ENCODE peak calls at places on chromosome 7, in six cellular contexts. W is H1, Q is H9, F is IMR-90, X is mesenchymal stem cell, R is trophoblast cell. N is an unnamed sample.

GRCh38 chr7:137000621-137001020 is 132.2 kb downstream of the CHRM2 start:
- DNase-seq in W (no peak), X (no peak), Q (no peak), R (no peak), F (no peak), N (no peak)

GRCh38 chr7:41005381-41005901 is 697.4 kb downstream of the INHBA start:
- DNase-seq in R (peak), Q (no peak), W (no peak), F (peak), X (peak), N (no peak)

GRCh38 chr7:66050337-66050957 is 25.2 kb upstream of the ASL start:
- DNase-seq in R (no peak), W (no peak), Q (no peak), F (no peak), X (no peak), N (no peak)

GRCh38 chr7:135771961-135772638 is 23.5 kb upstream of the FAM180A start:
- DNase-seq in Q (no peak), W (no peak), F (peak), X (peak), R (peak), N (no peak)

GRCh38 chr7:131244259-131244852 is 83.3 kb upstream of the MKLN1 start:
- DNase-seq in W (peak), F (peak), R (peak), X (peak), Q (peak), N (peak)

GRCh38 chr7:47356261-47356660 is 225.7 kb downstream of the TNS3 start:
- DNase-seq in W (no peak), F (no peak), X (no peak), R (no peak), Q (no peak), N (no peak)

GRCh38 chr7:46279290-46279689 is 358.2 kb upstream of the IGFBP3 start:
- DNase-seq in R (no peak), Q (no peak), F (no peak), X (no peak), W (no peak), N (no peak)

GRCh38 chr7:102036958-102037357 is 219.5 kb downstream of the CUX1 start:
- DNase-seq in Q (no peak), W (no peak), X (no peak), R (no peak), F (no peak), N (no peak)

GRCh38 chr7:142455392-142455791 is 197.5 kb upstream of the PRSS58 start:
- DNase-seq in W (no peak), Q (no peak), F (no peak), R (no peak), X (no peak), N (no peak)
- H3K14ac ChIP-seq in W (no peak), Q (no peak), F (peak), R (no peak), X (no peak), N (no peak)

GRCh38 chr7:120860151-120860550 is 2.2 kb upstream of the TSPAN12 start:
- DNase-seq in F (no peak), R (no peak), Q (no peak), X (no peak), W (no peak), N (no peak)

GRCh38 chr7:120857558-120858298 is at the start of gene TSPAN12:
- DNase-seq in Q (peak), X (peak), R (peak), W (no peak), F (peak), N (peak)

GRCh38 chr7:120856198-120856597 is 1.7 kb downstream of the TSPAN12 start:
- DNase-seq in Q (no peak), R (no peak), X (no peak), W (no peak), F (no peak), N (no peak)

GRCh38 chr7:120856621-120857352 is 1.2 kb downstream of the TSPAN12 start:
- DNase-seq in Q (peak), R (peak), F (peak), W (no peak), X (peak), N (peak)

GRCh38 chr7:120858299-120858636 is 324 bp upstream of the TSPAN12 start:
- DNase-seq in F (no peak), Q (no peak), X (no peak), W (no peak), R (no peak), N (no peak)
- H3K18ac ChIP-seq in F (peak), Q (no peak), X (peak), W (peak), R (peak), N (no peak)

GRCh38 chr7:23472974-23473847 is 2.9 kb upstream of the IGF2BP3 start:
- DNase-seq in F (no peak), W (no peak), R (no peak), X (peak), Q (no peak), N (peak)

GRCh38 chr7:23475579-23475844 is 5.2 kb upstream of the IGF2BP3 start:
- DNase-seq in R (no peak), Q (no peak), X (no peak), W (no peak), F (no peak), N (no peak)

GRCh38 chr7:23473848-23474097 is 3.5 kb upstream of the IGF2BP3 start:
- DNase-seq in W (no peak), R (no peak), X (no peak), F (no peak), Q (no peak), N (no peak)

GRCh38 chr7:23474829-23475578 is 4.7 kb upstream of the IGF2BP3 start:
- DNase-seq in X (no peak), F (no peak), R (no peak), Q (no peak), W (no peak), N (no peak)

DNA sequence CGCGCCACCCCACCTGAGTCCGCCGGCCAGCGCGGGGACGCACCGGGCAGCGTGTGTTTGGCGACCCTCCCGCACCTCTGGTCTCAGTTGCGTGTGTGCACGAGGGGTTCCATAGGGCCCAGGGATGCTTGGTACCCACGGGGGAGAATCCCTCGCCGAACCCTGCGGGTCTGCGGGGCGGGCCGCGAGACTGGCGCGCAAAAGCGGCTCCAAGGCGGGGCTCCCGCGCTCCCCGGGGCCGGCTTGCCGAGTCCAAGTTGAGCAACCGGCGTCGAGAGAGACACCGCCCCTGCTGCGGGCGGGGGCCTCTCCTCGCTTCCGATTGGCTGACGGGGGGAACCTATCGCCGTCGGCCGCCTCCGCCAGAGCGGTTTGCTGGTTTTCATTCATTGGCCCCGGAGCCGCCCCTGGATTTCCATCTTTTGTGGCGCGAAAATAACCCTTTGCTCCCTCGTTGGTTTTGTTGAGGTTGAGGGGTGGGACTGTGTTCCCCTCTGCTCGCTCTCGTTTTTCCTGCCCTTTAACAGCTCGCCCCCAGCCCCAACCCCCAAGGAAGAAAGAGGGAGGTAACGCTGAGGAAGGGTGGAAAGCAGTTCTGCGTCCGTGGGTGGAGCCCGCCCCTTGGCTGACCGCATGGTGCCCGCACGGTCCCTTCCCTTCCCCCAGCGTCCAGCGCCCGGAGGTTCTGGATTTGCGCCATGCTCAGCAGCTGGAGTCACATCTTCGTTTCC is 4.0 kb upstream of the IGF2BP3 start:
- DNase-seq in X (peak), F (peak), R (peak), W (peak), Q (peak), N (peak)
- H3K23ac ChIP-seq in X (peak), F (peak), R (peak), W (peak), Q (peak), N (peak)

GRCh38 chr7:17444151-17444550 is 145.7 kb downstream of the AHR start:
- DNase-seq in F (no peak), Q (no peak), X (no peak), W (no peak), R (no peak), N (no peak)
- H3K14ac ChIP-seq in F (no peak), Q (no peak), X (no peak), W (no peak), R (no peak), N (no peak)

GRCh38 chr7:69622014-69622818 is 23.9 kb downstream of the AUTS2 start:
- DNase-seq in F (no peak), Q (no peak), W (no peak), X (no peak), R (no peak), N (no peak)

GRCh38 chr7:69625798-69626197 is 27.5 kb downstream of the AUTS2 start:
- DNase-seq in Q (no peak), R (no peak), W (no peak), X (no peak), F (no peak), N (no peak)

GRCh38 chr7:69624431-69624830 is 26.2 kb downstream of the AUTS2 start:
- DNase-seq in F (no peak), W (no peak), R (no peak), Q (no peak), X (no peak), N (no peak)

GRCh38 chr7:69622960-69623359 is 24.7 kb downstream of the AUTS2 start:
- DNase-seq in F (no peak), Q (no peak), R (no peak), X (no peak), W (no peak), N (no peak)

DNA sequence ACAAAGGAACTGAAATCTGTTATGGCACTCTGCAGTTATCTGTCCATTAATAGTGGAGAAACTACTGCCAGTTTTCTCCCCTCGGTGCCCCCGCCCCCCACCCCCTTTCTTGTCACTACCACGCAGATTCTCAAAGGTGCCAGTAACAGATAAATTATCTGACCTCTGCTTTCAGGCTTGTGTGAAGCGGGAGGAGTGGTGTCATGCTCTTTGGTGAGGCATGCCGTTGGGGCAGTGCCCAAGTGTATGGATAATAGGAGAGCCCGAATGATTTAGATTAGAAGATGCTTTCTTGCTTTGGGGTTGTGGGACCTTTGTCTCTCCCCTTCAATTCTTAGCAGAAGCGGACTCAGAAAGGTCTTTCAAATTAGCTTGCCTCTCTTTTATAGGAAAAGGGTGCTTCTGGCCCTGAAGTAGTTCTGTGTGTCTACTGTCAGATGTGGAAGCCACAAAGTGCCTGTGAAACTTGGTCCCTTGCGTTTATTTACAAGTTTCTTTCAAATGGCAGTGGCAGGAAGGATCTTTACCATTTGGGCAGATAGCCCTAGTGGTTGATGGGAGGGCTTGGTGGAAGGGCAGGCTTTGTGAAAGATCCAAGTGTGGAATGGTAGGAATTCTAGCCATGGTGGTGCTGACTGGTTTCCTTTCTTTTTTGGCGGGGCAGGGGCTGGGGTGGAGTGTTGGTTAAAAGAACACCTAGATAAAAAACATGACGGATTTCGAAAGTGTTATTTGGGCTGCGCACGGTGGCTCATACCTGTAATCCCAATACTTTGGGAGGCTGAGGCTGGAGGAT is 26.8 kb downstream of the AUTS2 start:
- DNase-seq in F (no peak), Q (peak), R (peak), X (no peak), W (no peak), N (no peak)
- H3K18ac ChIP-seq in F (no peak), Q (no peak), R (no peak), X (no peak), W (no peak), N (no peak)

GRCh38 chr7:108293190-108293612 is 163.0 kb downstream of the NRCAM start:
- DNase-seq in W (no peak), F (no peak), R (no peak), X (no peak), Q (no peak), N (peak)
- H3K23ac ChIP-seq in W (no peak), F (no peak), R (no peak), X (no peak), Q (no peak), N (no peak)

DNA sequence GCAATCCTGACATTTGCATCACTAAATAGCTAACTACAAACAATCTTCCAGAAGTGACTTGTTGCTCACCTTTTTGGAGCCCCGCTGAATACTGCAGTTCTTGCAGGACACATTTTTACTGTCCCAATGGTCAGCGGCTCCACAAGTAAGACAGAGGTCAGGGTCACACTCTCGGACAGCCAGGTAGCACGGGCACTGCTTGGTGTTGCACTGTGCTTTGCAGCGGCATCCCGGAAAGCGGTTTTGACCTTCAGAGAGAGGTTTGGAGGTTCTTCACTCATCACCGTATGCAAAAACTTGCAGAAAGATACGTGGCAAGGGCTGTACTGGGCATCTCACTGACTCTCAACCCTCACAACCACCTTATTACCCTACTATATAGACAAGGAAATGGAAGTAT is 70.2 kb downstream of the EZH2 start:
- DNase-seq in Q (no peak), F (no peak), W (no peak), X (no peak), R (no peak), N (no peak)
- H3K14ac ChIP-seq in Q (no peak), F (no peak), W (no peak), X (no peak), R (no peak), N (no peak)

DNA sequence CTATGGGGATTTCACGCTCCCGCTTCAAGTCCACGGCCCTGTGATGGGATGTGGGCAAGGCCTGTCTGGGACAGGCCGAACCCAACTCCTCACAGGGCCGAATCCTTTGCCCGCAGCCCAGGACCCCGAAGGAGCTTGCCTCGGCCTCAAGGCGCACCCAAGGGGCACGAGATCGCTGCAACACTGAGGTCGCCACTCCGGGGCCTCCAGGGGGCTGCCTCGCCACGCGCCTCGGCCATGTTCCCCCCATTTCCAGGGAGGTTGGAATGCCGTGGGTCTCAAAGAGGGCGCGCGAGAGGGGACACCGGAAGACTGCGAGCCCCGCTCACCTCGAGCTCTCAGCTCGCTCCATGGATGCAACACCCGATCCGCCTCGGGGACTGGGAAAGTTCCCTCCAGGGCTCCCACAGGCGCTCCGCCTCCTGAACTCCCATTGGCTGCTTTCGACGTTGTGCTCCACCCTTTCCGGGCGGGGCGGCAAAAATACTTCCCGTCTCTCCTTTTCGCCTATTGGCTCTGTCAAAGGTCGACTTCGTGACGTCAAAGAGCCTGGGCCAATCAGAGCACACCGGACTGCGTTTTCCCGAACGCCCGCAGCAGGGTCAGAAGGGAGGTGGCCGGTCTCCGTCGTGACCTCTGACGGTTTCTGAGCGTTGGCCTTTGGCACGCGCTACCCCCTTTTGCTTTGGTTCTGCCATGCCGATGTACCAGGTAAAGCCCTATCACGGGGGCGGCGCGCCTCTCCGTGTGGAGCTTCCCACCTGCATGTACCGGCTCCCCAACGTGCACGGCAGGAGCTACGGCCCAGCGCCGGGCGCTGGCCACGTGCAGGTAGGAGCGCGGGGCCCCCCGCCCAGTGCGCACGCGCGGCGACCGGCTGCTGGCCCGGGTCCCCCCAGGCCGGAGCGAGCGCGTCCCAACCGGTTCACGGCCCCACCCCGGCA is at the start of the genes AIMP2 and PMS2:
- DNase-seq in R (peak), Q (peak), W (peak), X (peak), F (peak), N (peak)
- H3K18ac ChIP-seq in R (peak), Q (peak), W (peak), X (peak), F (no peak), N (peak)